ENCODE peak calls at places on chromosomes 11 and 22, in ten cellular contexts. T, I, H, J, K, F, U, X, W and G are unnamed samples.
A peak's percentile ranks its signal among the peaks of the same experiment; 100 is the strongest.

GRCh38 chr22:35930933-35931332 is 97.7 kb downstream of the RBFOX2 start:
- DNase-seq in W (peak; percentile 86), F (peak; percentile 29), U (peak; percentile 68), H (peak; percentile 68), K (peak; percentile 54), X (peak; percentile 41), J (peak; percentile 46), I (no peak), T (no peak), G (peak; percentile 70)

GRCh38 chr22:23113067-23113846 is 28.5 kb downstream of the RSPH14 start:
- DNase-seq in I (no peak), W (peak; percentile 35), J (no peak), K (peak; percentile 61), X (peak; percentile 46), T (no peak), H (no peak), U (peak; percentile 21), F (no peak), G (no peak)

GRCh38 chr11:108069947-108070346 is 51.4 kb upstream of the ACAT1 start:
- DNase-seq in K (peak; percentile 29), J (no peak), X (no peak), I (peak; percentile 10), F (no peak), H (no peak), W (peak; percentile 68), U (no peak), T (no peak), G (peak; percentile 43)

GRCh38 chr11:108601150-108601549 is 7.6 kb upstream of the EXPH5 start:
- DNase-seq in J (no peak), W (peak; percentile 17), T (no peak), X (no peak), I (no peak), U (no peak), F (no peak), H (no peak), K (no peak), G (no peak)

GRCh38 chr22:25068701-25069100 is 116.2 kb downstream of the KIAA1671 start:
- DNase-seq in W (no peak), K (no peak), J (no peak), I (no peak), F (no peak), T (no peak), H (no peak), X (no peak), U (no peak), G (no peak)

GRCh38 chr11:11416917-11417316 is 63.9 kb upstream of the CSNK2A3 start:
- DNase-seq in I (no peak), K (no peak), F (peak; percentile 33), W (peak; percentile 79), J (peak; percentile 87), U (no peak), X (no peak), T (no peak), H (no peak), G (peak; percentile 24)

GRCh38 chr11:3956748-3957147 is 101.3 kb downstream of the STIM1 start:
- DNase-seq in T (no peak), J (no peak), F (no peak), K (no peak), W (no peak), U (no peak), I (no peak), H (no peak), X (no peak), G (no peak)

GRCh38 chr11:31824791-31825452 is 13.8 kb upstream of the PAX6 start:
- DNase-seq in T (no peak), H (no peak), J (no peak), W (no peak), X (no peak), U (no peak), F (no peak), I (no peak), K (no peak), G (no peak)

GRCh38 chr11:49995559-49995958 is 13.2 kb upstream of the OR4C12 start:
- DNase-seq in U (peak; percentile 76), J (peak; percentile 69), W (peak; percentile 63), K (peak; percentile 96), F (no peak), H (peak; percentile 0), X (peak; percentile 31), T (peak; percentile 38), I (no peak), G (no peak)

GRCh38 chr11:17528181-17528691 is 16.0 kb downstream of the USH1C start:
- DNase-seq in W (peak; percentile 35), X (peak; percentile 9), K (peak; percentile 60), H (peak; percentile 77), F (peak; percentile 88), I (peak; percentile 25), J (peak; percentile 49), T (peak; percentile 48), U (peak; percentile 49), G (no peak)

DNA sequence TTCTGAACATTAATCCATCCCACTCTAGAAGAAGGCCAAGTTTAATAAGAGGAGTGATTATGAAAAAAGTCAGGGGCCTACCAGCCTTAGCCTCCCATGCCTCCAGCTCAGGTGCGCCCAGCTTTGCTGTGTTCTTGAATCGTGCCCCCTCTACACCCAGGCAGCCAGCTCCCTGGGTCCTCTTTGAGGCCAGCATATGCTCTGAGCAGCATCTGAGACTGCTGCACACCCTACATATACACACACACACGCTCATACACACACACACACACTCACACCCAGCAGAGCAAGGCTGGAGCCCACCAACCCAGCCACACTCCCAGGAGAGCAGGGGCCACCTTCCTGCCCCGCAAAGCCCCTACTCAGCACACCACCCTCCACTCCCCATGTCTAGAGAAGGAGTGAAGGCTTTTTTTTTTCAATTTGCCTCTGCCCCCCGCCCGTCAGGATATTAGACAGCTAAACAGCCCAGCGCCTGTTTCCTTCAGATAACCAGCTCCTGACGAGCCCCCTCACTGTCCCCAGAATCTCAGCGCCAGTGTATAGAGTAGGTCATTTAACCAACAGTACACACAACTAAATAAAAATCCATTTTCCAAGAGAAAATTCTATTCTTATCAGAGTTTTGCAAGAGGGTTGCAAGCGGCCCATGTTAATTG is 121.6 kb downstream of the BUD13 start:
- DNase-seq in I (no peak), K (no peak), U (no peak), W (no peak), J (no peak), X (no peak), H (no peak), T (no peak), F (no peak), G (no peak)
- H3K4me3 ChIP-seq in I (no peak overlapping the region), K (no peak overlapping the region), U (no peak overlapping the region), W (no peak overlapping the region), J (no peak overlapping the region), X (no peak overlapping the region), H (no peak overlapping the region), T (no peak overlapping the region), F (no peak overlapping the region), G (no peak overlapping the region)

GRCh38 chr11:77036398-77036797 is 2.2 kb downstream of the B3GNT6 start:
- DNase-seq in W (no peak), F (no peak), U (no peak), K (no peak), X (no peak), T (peak; percentile 15), J (no peak), I (no peak), H (no peak), G (no peak)
- TF ChIP-seq CTCF in W (no peak), F (no peak), U (no peak), K (no peak), X (no peak), T (no peak), J (no peak), I (no peak), H (no peak), G (no peak)

GRCh38 chr11:73314121-73314948 is 6.3 kb downstream of the ARHGEF17 start:
- DNase-seq in F (no peak), W (peak; percentile 43), K (peak; percentile 53), J (peak; percentile 27), T (no peak), H (peak; percentile 81), X (no peak), I (no peak), U (no peak), G (no peak)

GRCh38 chr11:73312036-73312435 is 4.0 kb downstream of the ARHGEF17 start:
- DNase-seq in T (no peak), I (no peak), U (no peak), J (no peak), X (no peak), H (no peak), K (no peak), F (no peak), W (no peak), G (no peak)

GRCh38 chr11:73312806-73313403 is 4.8 kb downstream of the ARHGEF17 start:
- DNase-seq in T (no peak), U (no peak), K (no peak), H (no peak), X (no peak), F (no peak), J (no peak), I (no peak), W (peak; percentile 60), G (no peak)

GRCh38 chr11:73315288-73316020 is 7.4 kb downstream of the ARHGEF17 start:
- DNase-seq in T (no peak), H (no peak), K (no peak), F (no peak), U (no peak), J (no peak), W (no peak), I (no peak), X (no peak), G (no peak)

DNA sequence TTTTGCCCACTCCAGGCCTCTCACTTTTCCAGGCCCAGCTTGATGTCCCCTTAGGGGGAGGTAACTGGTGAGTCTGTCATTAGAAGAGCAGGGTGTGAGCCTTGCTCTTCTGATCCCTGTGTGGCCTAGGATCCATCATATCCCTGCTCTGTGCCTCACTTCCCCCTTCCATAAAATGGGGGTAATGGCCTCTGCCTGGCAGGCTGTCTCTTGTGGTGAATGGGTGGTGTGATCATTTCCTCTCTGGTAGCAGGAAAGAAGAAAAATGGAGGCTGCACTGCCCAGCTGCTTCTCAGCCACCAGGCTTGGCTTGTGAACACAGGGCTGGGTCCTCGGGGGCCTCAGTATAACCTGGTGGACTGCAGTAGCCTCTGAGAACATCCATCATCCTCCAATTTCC is 5.6 kb downstream of the ARHGEF17 start:
- DNase-seq in X (no peak), F (no peak), K (no peak), H (no peak), W (no peak), T (no peak), U (no peak), J (no peak), I (no peak), G (no peak)
- H3K4me3 ChIP-seq in X (peak overlapping the region; percentile 56), F (no peak overlapping the region), K (no peak overlapping the region), H (no peak overlapping the region), W (peak overlapping the region; percentile 39), T (no peak overlapping the region), U (no peak overlapping the region), J (no peak overlapping the region), I (no peak overlapping the region), G (peak overlapping the region; percentile 75)

GRCh38 chr11:91243630-91244029 is 981.0 kb upstream of the FAT3 start:
- DNase-seq in U (no peak), H (no peak), J (peak; percentile 46), I (no peak), T (no peak), X (no peak), K (peak; percentile 54), W (no peak), F (no peak), G (no peak)

GRCh38 chr11:91244921-91245320 is 979.7 kb upstream of the FAT3 start:
- DNase-seq in U (no peak), W (no peak), I (no peak), H (no peak), F (no peak), K (no peak), X (no peak), J (no peak), T (no peak), G (no peak)

GRCh38 chr11:91243065-91243464 is 981.6 kb upstream of the FAT3 start:
- DNase-seq in K (no peak), U (no peak), F (no peak), W (no peak), J (no peak), I (no peak), H (no peak), X (no peak), T (no peak), G (no peak)

GRCh38 chr11:91248199-91248807 is 976.3 kb upstream of the FAT3 start:
- DNase-seq in I (no peak), U (no peak), K (peak; percentile 78), W (peak; percentile 34), H (peak; percentile 76), T (peak; percentile 17), J (peak; percentile 59), X (no peak), F (peak; percentile 2), G (peak; percentile 26)
- TF ChIP-seq CTCF in I (peak; percentile 61), U (peak; percentile 43), K (peak; percentile 93), W (peak; percentile 51), H (peak; percentile 58), T (peak; percentile 38), J (peak; percentile 72), X (peak; percentile 55), F (peak; percentile 75), G (peak; percentile 67)